ENCODE peak calls at places on chromosomes 2 and 18, in five cellular contexts. E is COR-L47, Z is ovary, G is left kidney, M is G401. N is an unnamed sample.

GRCh38 chr2:34408100-34408499 is 809.0 kb upstream of the FAM98A start:
- DNase-seq in E (no peak), Z (no peak), G (no peak), M (no peak), N (no peak)

GRCh38 chr2:72916743-72917137 is 579 bp upstream of the EMX1 start:
- DNase-seq in E (no peak), Z (no peak), G (no peak), M (no peak), N (no peak)

GRCh38 chr2:234258562-234259141 is 208.2 kb downstream of the SPP2 start:
- DNase-seq in E (no peak), Z (no peak), G (peak; percentile 7), M (no peak), N (no peak)

GRCh38 chr2:150167711-150168110 is 319.8 kb downstream of the RND3 start:
- DNase-seq in E (no peak), Z (no peak), G (no peak), M (no peak), N (no peak)

GRCh38 chr2:167844714-167845530 is 402.5 kb downstream of the STK39 start:
- DNase-seq in E (peak; percentile 75), Z (no peak), G (no peak), M (no peak), N (no peak)

GRCh38 chr18:70961933-70962332 is 673.1 kb downstream of the SOCS6 start:
- DNase-seq in E (no peak), Z (no peak), G (no peak), M (no peak), N (no peak)

GRCh38 chr2:222499226-222499625 is 74.9 kb downstream of the SGPP2 start:
- DNase-seq in E (no peak), Z (no peak), G (no peak), M (no peak), N (no peak)

GRCh38 chr18:79588636-79589481 is 90.7 kb upstream of the CTDP1 start:
- DNase-seq in E (peak; percentile 32), Z (peak; percentile 95), G (peak; percentile 82), M (peak; percentile 11), N (peak; percentile 89)

GRCh38 chr2:160241251-160242137 is 41.4 kb upstream of the ITGB6 start:
- DNase-seq in E (peak; percentile 19), Z (no peak), G (no peak), M (no peak), N (no peak)

GRCh38 chr2:240966457-240966905 is 31.9 kb upstream of the SNED1 start:
- DNase-seq in E (no peak), Z (peak; percentile 25), G (no peak), M (no peak), N (no peak)